ENCODE peak calls at places on chromosome 6, in five cellular contexts. K is D721Med, P is astrocyte of the spinal cord, A is HS-5, Z is DMS153. Y is an unnamed sample.

GRCh38 chr6:47670851-47671250 is 27.5 kb upstream of the ADGRF4 start:
- DNase-seq in K (no peak), P (no peak), A (no peak), Z (no peak), Y (no peak)

GRCh38 chr6:129852257-129852858 is 8.8 kb downstream of the TMEM244 start:
- DNase-seq in K (no peak), P (no peak), A (no peak), Z (no peak), Y (peak; percentile 46)

GRCh38 chr6:45574885-45575284 is 197.2 kb upstream of the SUPT3H start:
- DNase-seq in K (no peak), P (no peak), A (no peak), Z (no peak), Y (no peak)

GRCh38 chr6:154868143-154868594 is 126.9 kb upstream of the TIAM2 start:
- DNase-seq in K (peak; percentile 28), P (peak; percentile 73), A (no peak), Z (peak; percentile 14), Y (peak; percentile 76)

GRCh38 chr6:34383171-34383631 is 9.3 kb downstream of the NUDT3 start:
- DNase-seq in K (no peak), P (no peak), A (no peak), Z (no peak), Y (peak; percentile 89)

GRCh38 chr6:114989279-114989964 is 646.6 kb upstream of the HS3ST5 start:
- DNase-seq in K (no peak), P (no peak), A (no peak), Z (no peak), Y (no peak)

GRCh38 chr6:25193865-25194679 is 85.1 kb upstream of the CARMIL1 start:
- DNase-seq in K (no peak), P (no peak), A (no peak), Z (no peak), Y (no peak)

GRCh38 chr6:25962368-25963127 is at the start of gene TRIM38:
- DNase-seq in K (no peak), P (peak; percentile 84), A (peak; percentile 63), Z (peak; percentile 52), Y (peak; percentile 93)

GRCh38 chr6:3233321-3233720 is 5.9 kb upstream of the TUBB2B start:
- DNase-seq in K (no peak), P (no peak), A (no peak), Z (no peak), Y (no peak)

GRCh38 chr6:161379828-161380598 is 106.2 kb upstream of the AGPAT4 start:
- DNase-seq in K (no peak), P (no peak), A (no peak), Z (no peak), Y (peak; percentile 78)

GRCh38 chr6:88246654-88247053 is 80.5 kb upstream of the CNR1 start:
- DNase-seq in K (no peak), P (no peak), A (no peak), Z (no peak), Y (no peak)

GRCh38 chr6:11354019-11354418 is 121.6 kb upstream of the NEDD9 start:
- DNase-seq in K (no peak), P (peak; percentile 90), A (no peak), Z (no peak), Y (peak; percentile 96)